ENCODE peak calls at places on chromosomes 6 and 20, in six cellular contexts. One of them, this sample, is unnamed.
A peak's percentile ranks its signal among the peaks of the same experiment; 100 is the strongest.

GRCh38 chr20:17856024-17856564 is 112.5 kb downstream of the SNX5 start:
- DNase-seq in PC-9: no peak
- DNase-seq in GM12878: peak; percentile 86
- DNase-seq in AG10803: no peak
- DNase-seq in spleen: peak; percentile 83
- DNase-seq in HFFc6: no peak
- DNase-seq in this sample: peak; percentile 77

GRCh38 chr6:161481786-161482516 is 208.1 kb upstream of the AGPAT4 start:
- DNase-seq in AG10803: peak; percentile 54
- DNase-seq in spleen: no peak
- DNase-seq in HFFc6: no peak
- DNase-seq in GM12878: no peak
- DNase-seq in PC-9: no peak
- DNase-seq in this sample: no peak

GRCh38 chr6:168541307-168541706 is 100.3 kb downstream of the SMOC2 start:
- DNase-seq in HFFc6: no peak
- DNase-seq in PC-9: no peak
- DNase-seq in spleen: no peak
- DNase-seq in GM12878: no peak
- DNase-seq in AG10803: no peak
- DNase-seq in this sample: no peak

GRCh38 chr6:84764332-84765049 is at the start of gene TBX18:
- DNase-seq in spleen: peak; percentile 65
- DNase-seq in GM12878: no peak
- DNase-seq in PC-9: no peak
- DNase-seq in AG10803: peak; percentile 98
- DNase-seq in HFFc6: peak; percentile 99
- DNase-seq in this sample: no peak

GRCh38 chr6:86765211-86765610 is 172.1 kb upstream of the HTR1E start:
- DNase-seq in HFFc6: no peak
- DNase-seq in spleen: no peak
- DNase-seq in AG10803: no peak
- DNase-seq in PC-9: no peak
- DNase-seq in GM12878: no peak
- DNase-seq in this sample: no peak

GRCh38 chr6:159279790-159280277 is 110.6 kb downstream of the FNDC1 start:
- DNase-seq in GM12878: no peak
- DNase-seq in spleen: no peak
- DNase-seq in HFFc6: no peak
- DNase-seq in PC-9: no peak
- DNase-seq in AG10803: no peak
- DNase-seq in this sample: no peak

GRCh38 chr6:45532626-45533258 is 155.0 kb upstream of the SUPT3H start:
- DNase-seq in spleen: no peak
- DNase-seq in HFFc6: no peak
- DNase-seq in AG10803: peak; percentile 72
- DNase-seq in GM12878: no peak
- DNase-seq in PC-9: no peak
- DNase-seq in this sample: no peak

GRCh38 chr20:34543457-34544056 is 15.0 kb upstream of the MAP1LC3A start:
- DNase-seq in spleen: no peak
- DNase-seq in PC-9: no peak
- DNase-seq in HFFc6: no peak
- DNase-seq in GM12878: no peak
- DNase-seq in AG10803: no peak
- DNase-seq in this sample: no peak

GRCh38 chr6:105364243-105364642 is 38.6 kb downstream of the PREP start:
- DNase-seq in PC-9: no peak
- DNase-seq in GM12878: no peak
- DNase-seq in HFFc6: no peak
- DNase-seq in spleen: no peak
- DNase-seq in AG10803: no peak
- DNase-seq in this sample: no peak

GRCh38 chr6:69735029-69735428 is 61.8 kb downstream of the LMBRD1 start:
- DNase-seq in PC-9: no peak
- DNase-seq in GM12878: no peak
- DNase-seq in HFFc6: no peak
- DNase-seq in spleen: no peak
- DNase-seq in AG10803: no peak
- DNase-seq in this sample: no peak

GRCh38 chr6:157984686-157985225 is 3.1 kb downstream of the SYNJ2 start:
- DNase-seq in PC-9: no peak
- DNase-seq in AG10803: no peak
- DNase-seq in GM12878: no peak
- DNase-seq in HFFc6: no peak
- DNase-seq in spleen: peak; percentile 33
- DNase-seq in this sample: no peak

GRCh38 chr20:2521369-2522305 is 12.9 kb upstream of the ZNF343 start:
- DNase-seq in spleen: no peak
- DNase-seq in PC-9: no peak
- DNase-seq in HFFc6: no peak
- DNase-seq in AG10803: peak; percentile 37
- DNase-seq in GM12878: no peak
- DNase-seq in this sample: peak; percentile 48

GRCh38 chr6:112223070-112223861 is 31.1 kb downstream of the LAMA4 start:
- DNase-seq in AG10803: peak; percentile 98
- DNase-seq in HFFc6: peak; percentile 87
- DNase-seq in GM12878: no peak
- DNase-seq in PC-9: no peak
- DNase-seq in spleen: no peak
- DNase-seq in this sample: no peak

GRCh38 chr6:144055121-144055931 is 40.0 kb downstream of the SF3B5 start:
- DNase-seq in GM12878: no peak
- DNase-seq in AG10803: peak; percentile 6
- DNase-seq in HFFc6: no peak
- DNase-seq in spleen: no peak
- DNase-seq in PC-9: no peak
- DNase-seq in this sample: peak; percentile 57

GRCh38 chr6:81766482-81767069 is 14.1 kb upstream of the TENT5A start:
- DNase-seq in GM12878: no peak
- DNase-seq in spleen: no peak
- DNase-seq in AG10803: peak; percentile 88
- DNase-seq in HFFc6: peak; percentile 91
- DNase-seq in PC-9: peak; percentile 73
- DNase-seq in this sample: no peak

GRCh38 chr6:128124713-128125112 is 223.9 kb upstream of the THEMIS start:
- DNase-seq in AG10803: peak; percentile 4
- DNase-seq in HFFc6: peak; percentile 23
- DNase-seq in PC-9: no peak
- DNase-seq in spleen: no peak
- DNase-seq in GM12878: no peak
- DNase-seq in this sample: no peak

GRCh38 chr6:96458771-96459170 is 62.8 kb upstream of the UFL1 start:
- DNase-seq in AG10803: no peak
- DNase-seq in spleen: no peak
- DNase-seq in HFFc6: no peak
- DNase-seq in GM12878: no peak
- DNase-seq in PC-9: no peak
- DNase-seq in this sample: no peak

GRCh38 chr6:45377041-45377554 is 636 bp downstream of the SUPT3H start:
- DNase-seq in spleen: no peak
- DNase-seq in GM12878: peak; percentile 17
- DNase-seq in HFFc6: no peak
- DNase-seq in AG10803: peak; percentile 13
- DNase-seq in PC-9: no peak
- DNase-seq in this sample: no peak

GRCh38 chr6:112232845-112233256 is 21.5 kb downstream of the LAMA4 start:
- DNase-seq in AG10803: peak; percentile 69
- DNase-seq in PC-9: no peak
- DNase-seq in HFFc6: peak; percentile 50
- DNase-seq in spleen: no peak
- DNase-seq in GM12878: no peak
- DNase-seq in this sample: no peak

GRCh38 chr6:101392561-101393230 is 812 bp upstream of the GRIK2 start:
- DNase-seq in GM12878: no peak
- DNase-seq in HFFc6: no peak
- DNase-seq in spleen: no peak
- DNase-seq in PC-9: no peak
- DNase-seq in AG10803: no peak
- DNase-seq in this sample: no peak

GRCh38 chr6:13336553-13336952 is 8.2 kb upstream of the TBC1D7 start:
- DNase-seq in PC-9: peak; percentile 52
- DNase-seq in HFFc6: peak; percentile 73
- DNase-seq in AG10803: peak; percentile 98
- DNase-seq in GM12878: no peak
- DNase-seq in spleen: peak; percentile 87
- DNase-seq in this sample: peak; percentile 63
- TF ChIP-seq CTCF in PC-9: peak; percentile 98
- TF ChIP-seq CTCF in HFFc6: peak; percentile 96
- TF ChIP-seq CTCF in AG10803: peak; percentile 98
- TF ChIP-seq CTCF in GM12878: peak; percentile 90
- TF ChIP-seq CTCF in spleen: peak; percentile 95
- TF ChIP-seq CTCF in this sample: peak; percentile 86

GRCh38 chr6:37699138-37699766 is 1.6 kb upstream of the MDGA1 start:
- DNase-seq in AG10803: no peak
- DNase-seq in PC-9: no peak
- DNase-seq in HFFc6: no peak
- DNase-seq in GM12878: no peak
- DNase-seq in spleen: no peak
- DNase-seq in this sample: no peak
- TF ChIP-seq CTCF in AG10803: no peak
- TF ChIP-seq CTCF in PC-9: no peak
- TF ChIP-seq CTCF in HFFc6: no peak
- TF ChIP-seq CTCF in GM12878: no peak
- TF ChIP-seq CTCF in spleen: no peak
- TF ChIP-seq CTCF in this sample: no peak

DNA sequence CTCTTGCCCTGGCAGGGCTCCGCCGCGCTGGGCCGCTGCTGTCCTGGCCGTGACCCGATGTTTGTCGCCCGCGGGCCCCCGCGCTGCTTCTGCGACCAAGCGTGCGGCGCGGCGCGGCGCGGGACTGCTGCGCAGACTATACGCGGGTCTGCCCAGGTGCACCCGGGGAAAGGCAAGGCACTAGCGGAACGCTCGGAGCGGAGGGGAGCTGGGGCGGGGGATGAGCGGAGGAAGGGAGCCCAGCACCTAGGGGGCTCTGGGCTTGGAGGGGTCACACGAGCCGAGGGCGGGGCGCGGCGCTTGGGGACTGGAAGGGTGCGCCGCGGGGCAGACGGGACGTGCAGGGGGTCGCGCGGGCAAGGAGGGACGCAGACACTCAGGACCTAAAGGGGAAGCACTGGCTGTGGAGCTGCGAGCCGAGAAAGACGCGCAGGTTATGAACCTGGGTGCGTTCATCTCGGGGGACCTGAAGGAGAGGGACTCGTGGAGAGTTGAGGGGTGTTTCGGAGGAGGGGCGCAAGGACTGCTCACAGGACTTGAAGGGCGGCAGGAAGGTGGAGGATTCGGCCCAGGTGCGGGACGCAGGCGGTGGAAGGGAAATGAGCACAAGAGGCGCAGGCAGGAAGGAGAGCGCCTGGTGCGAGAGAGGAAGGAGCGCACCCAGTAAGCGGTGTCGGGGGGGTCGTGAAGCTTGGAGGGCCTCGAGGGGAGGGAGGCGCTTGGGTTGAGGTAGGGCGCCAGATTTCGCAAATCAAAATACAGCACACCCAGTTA is 40.8 kb upstream of the ZNFX1 start:
- DNase-seq in HFFc6: no peak
- DNase-seq in PC-9: no peak
- DNase-seq in spleen: peak; percentile 81
- DNase-seq in GM12878: no peak
- DNase-seq in AG10803: no peak
- DNase-seq in this sample: no peak
- TF ChIP-seq CTCF in HFFc6: no peak
- TF ChIP-seq CTCF in PC-9: no peak
- TF ChIP-seq CTCF in spleen: no peak
- TF ChIP-seq CTCF in GM12878: no peak
- TF ChIP-seq CTCF in AG10803: no peak
- TF ChIP-seq CTCF in this sample: no peak

GRCh38 chr20:62702008-62702290 is 6.7 kb upstream of the NTSR1 start:
- DNase-seq in GM12878: no peak
- DNase-seq in AG10803: no peak
- DNase-seq in spleen: no peak
- DNase-seq in PC-9: no peak
- DNase-seq in HFFc6: no peak
- DNase-seq in this sample: no peak

GRCh38 chr20:62704341-62704948 is 4.2 kb upstream of the NTSR1 start:
- DNase-seq in AG10803: peak; percentile 85
- DNase-seq in PC-9: peak; percentile 93
- DNase-seq in GM12878: no peak
- DNase-seq in spleen: peak; percentile 83
- DNase-seq in HFFc6: peak; percentile 90
- DNase-seq in this sample: no peak

GRCh38 chr20:62701161-62702007 is 7.3 kb upstream of the NTSR1 start:
- DNase-seq in spleen: no peak
- DNase-seq in GM12878: no peak
- DNase-seq in AG10803: no peak
- DNase-seq in HFFc6: no peak
- DNase-seq in PC-9: no peak
- DNase-seq in this sample: no peak

GRCh38 chr20:62703853-62704228 is 4.8 kb upstream of the NTSR1 start:
- DNase-seq in PC-9: no peak
- DNase-seq in AG10803: no peak
- DNase-seq in HFFc6: no peak
- DNase-seq in GM12878: no peak
- DNase-seq in spleen: no peak
- DNase-seq in this sample: no peak

DNA sequence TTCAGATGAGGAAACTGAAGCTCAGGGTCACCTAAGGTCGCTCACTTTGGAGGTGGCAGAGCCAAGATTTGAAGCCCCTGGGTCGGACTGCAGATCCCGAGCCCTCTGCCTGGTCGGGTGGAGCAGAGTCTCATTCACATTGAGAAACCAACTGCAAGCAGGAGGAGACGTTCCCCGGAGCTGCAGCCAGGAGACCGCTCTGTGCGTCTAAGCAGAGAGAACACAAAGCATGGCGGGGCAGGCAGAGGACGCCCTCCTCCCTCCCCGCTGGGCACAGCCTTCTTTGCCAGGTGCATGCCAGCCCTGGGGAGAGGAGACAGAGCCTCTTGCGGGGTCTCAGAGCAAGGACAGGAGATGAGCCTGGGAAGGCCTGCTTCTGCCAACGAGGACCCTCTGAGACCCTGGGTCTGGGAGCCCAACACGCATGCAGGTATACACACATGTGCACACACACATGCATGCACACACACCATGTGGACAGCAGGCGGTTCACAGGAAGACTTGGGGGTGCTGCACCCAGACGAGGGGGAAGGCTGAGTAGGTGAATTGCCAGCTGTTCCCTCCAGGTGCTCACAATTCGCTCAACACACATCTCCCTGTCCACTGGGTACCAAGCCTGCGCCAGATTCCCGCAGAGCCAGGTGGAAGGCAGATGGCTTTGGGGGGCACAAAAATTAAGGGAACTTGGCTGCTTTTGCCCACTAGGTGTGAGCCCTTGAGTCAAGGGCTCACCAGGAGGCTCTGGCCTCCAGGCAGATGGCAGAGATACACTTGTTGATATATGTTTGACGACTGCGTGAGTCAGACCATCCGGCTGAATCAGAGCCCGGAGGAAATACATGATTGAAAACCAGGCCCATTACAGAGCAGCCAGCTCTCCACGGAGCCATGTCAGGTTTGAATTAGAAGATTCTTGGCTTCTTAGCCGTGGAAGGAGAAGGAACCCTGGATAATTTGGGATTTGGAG is 5.5 kb upstream of the NTSR1 start:
- DNase-seq in AG10803: peak; percentile 82
- DNase-seq in GM12878: no peak
- DNase-seq in spleen: no peak
- DNase-seq in PC-9: peak; percentile 94
- DNase-seq in HFFc6: peak; percentile 94
- DNase-seq in this sample: no peak
- TF ChIP-seq CTCF in AG10803: peak; percentile 46
- TF ChIP-seq CTCF in GM12878: no peak
- TF ChIP-seq CTCF in spleen: no peak
- TF ChIP-seq CTCF in PC-9: peak; percentile 67
- TF ChIP-seq CTCF in HFFc6: peak; percentile 76
- TF ChIP-seq CTCF in this sample: no peak